ENCODE peak calls at places on chromosomes 2 and 18, in four cellular contexts. H is brain microvascular endothelial cell, A is prostate gland, Z is astrocyte. L is an unnamed sample.

GRCh38 chr2:201858781-201859180 is 52.4 kb downstream of the CDK15 start:
- DNase-seq in H (no peak), A (peak; percentile 5), Z (peak; percentile 90), L (no peak)

GRCh38 chr2:107992069-107992468 is 5.7 kb downstream of the SLC5A7 start:
- DNase-seq in Z (no peak), A (no peak), H (no peak), L (no peak)

GRCh38 chr2:120404941-120405768 is 59.2 kb downstream of the INHBB start:
- DNase-seq in Z (no peak), A (no peak), H (no peak), L (no peak)

GRCh38 chr2:12979066-12979465 is 262.3 kb downstream of the TRIB2 start:
- DNase-seq in A (no peak), Z (no peak), H (no peak), L (no peak)

GRCh38 chr2:47034973-47035609 is 119.5 kb upstream of the MCFD2 start:
- DNase-seq in A (no peak), Z (peak; percentile 79), H (no peak), L (peak; percentile 88)

GRCh38 chr2:1301056-1301455 is 112.2 kb upstream of the TPO start:
- DNase-seq in H (no peak), A (no peak), Z (no peak), L (no peak)

GRCh38 chr2:215680605-215681598 is 245.0 kb upstream of the FN1 start:
- DNase-seq in H (peak; percentile 95), A (no peak), Z (peak; percentile 100), L (no peak)

GRCh38 chr2:42095923-42096408 is 48.1 kb downstream of the PKDCC start:
- DNase-seq in Z (peak; percentile 36), H (peak; percentile 80), A (peak; percentile 83), L (peak; percentile 64)

GRCh38 chr2:197908940-197909339 is 104.5 kb downstream of the PLCL1 start:
- DNase-seq in Z (peak; percentile 72), H (no peak), A (no peak), L (no peak)

GRCh38 chr2:160680974-160681373 is 187.4 kb upstream of the RBMS1 start:
- DNase-seq in H (no peak), A (no peak), Z (no peak), L (no peak)

GRCh38 chr2:39216495-39217191 is 27.1 kb downstream of the CDKL4 start:
- DNase-seq in A (no peak), H (no peak), Z (no peak), L (no peak)

GRCh38 chr18:35695803-35696202 is 114.3 kb downstream of the GALNT1 start:
- DNase-seq in Z (no peak), A (peak; percentile 75), H (no peak), L (no peak)

GRCh38 chr18:31424383-31424988 is 23.1 kb upstream of the DSG3 start:
- DNase-seq in A (no peak), H (peak; percentile 48), Z (peak; percentile 37), L (peak; percentile 50)

GRCh38 chr2:204172074-204172600 is 235.6 kb downstream of the ICOS start:
- DNase-seq in H (no peak), A (no peak), Z (no peak), L (no peak)

GRCh38 chr18:63472380-63472779 is 4.4 kb upstream of the SERPINB5 start:
- DNase-seq in H (no peak), A (no peak), Z (no peak), L (no peak)
- H3K27ac ChIP-seq in H (no peak overlapping the region), A (no peak overlapping the region), Z (no peak overlapping the region), L (no peak overlapping the region)

DNA sequence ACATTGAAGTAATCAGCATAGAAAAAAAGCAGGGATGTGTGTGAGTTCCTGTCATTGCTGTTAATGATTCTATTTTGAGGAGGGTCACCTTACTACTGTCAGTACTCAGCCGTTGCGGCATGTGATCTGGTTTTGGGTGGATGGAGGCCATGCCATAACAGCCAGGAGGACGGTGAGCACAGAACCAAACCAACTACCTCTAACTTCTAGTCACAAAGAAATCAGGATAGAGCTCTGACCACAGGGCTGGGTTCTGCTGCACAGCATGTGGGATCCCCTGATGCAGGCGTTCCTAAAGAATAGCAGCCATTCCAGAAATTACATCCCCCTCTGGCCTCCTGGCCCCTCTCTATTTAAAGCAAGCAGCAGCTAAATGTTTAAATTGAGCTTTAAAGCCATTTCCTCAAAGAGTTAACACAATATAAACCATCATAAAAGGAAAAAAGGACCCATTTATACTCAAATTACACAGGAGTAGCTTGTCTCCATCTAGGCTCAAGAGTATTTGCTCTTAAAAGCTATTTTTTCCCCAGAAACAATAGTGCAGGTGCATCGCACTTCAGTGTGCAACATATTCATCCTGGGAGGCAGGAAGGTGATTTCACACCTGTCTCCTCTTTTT is 786.4 kb downstream of the RNF144A start:
- DNase-seq in A (no peak), Z (no peak), H (no peak), L (no peak)
- H3K27ac ChIP-seq in A (no peak overlapping the region), Z (no peak overlapping the region), H (no peak overlapping the region), L (no peak overlapping the region)

GRCh38 chr2:101740555-101740964 is 43.1 kb downstream of the MAP4K4 start:
- DNase-seq in Z (no peak), A (no peak), H (no peak), L (no peak)
- H3K27ac ChIP-seq in Z (no peak overlapping the region), A (no peak overlapping the region), H (no peak overlapping the region), L (no peak overlapping the region)

GRCh38 chr2:174180165-174180724 is 68.1 kb downstream of the OLA1 start:
- DNase-seq in H (no peak), A (no peak), Z (no peak), L (no peak)

GRCh38 chr2:174172802-174173355 is 75.5 kb downstream of the OLA1 start:
- DNase-seq in Z (no peak), A (no peak), H (no peak), L (no peak)

GRCh38 chr2:174180837-174181236 is 67.5 kb downstream of the OLA1 start:
- DNase-seq in Z (no peak), A (no peak), H (no peak), L (peak; percentile 9)

GRCh38 chr2:174174741-174175140 is 73.6 kb downstream of the OLA1 start:
- DNase-seq in A (no peak), H (no peak), Z (no peak), L (no peak)

GRCh38 chr2:174176898-174177297 is 71.4 kb downstream of the OLA1 start:
- DNase-seq in A (no peak), H (peak; percentile 13), Z (peak; percentile 88), L (no peak)
- H3K27ac ChIP-seq in A (no peak overlapping the region), H (no peak overlapping the region), Z (peak overlapping the region; percentile 48), L (no peak overlapping the region)

DNA sequence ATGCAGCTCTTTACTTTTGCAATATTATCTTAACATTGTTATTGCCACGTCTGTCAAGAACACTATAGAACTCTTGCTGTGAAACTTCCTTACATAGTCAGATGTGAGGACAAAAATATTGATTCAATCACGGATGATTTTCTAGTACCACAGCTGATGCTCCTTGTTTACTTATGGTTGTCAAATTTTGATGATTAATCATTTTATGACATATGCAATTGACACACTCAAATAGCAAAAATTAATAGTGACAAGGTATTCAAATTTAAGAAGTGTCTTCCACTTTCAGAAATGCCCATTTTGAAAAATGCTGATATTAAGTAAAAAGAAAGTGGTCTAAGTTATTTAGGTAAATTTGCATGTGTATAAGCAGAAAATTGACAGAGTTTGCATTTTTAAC is 284.0 kb downstream of the CCDC102B start:
- DNase-seq in Z (no peak), A (no peak), H (no peak), L (no peak)
- H3K27ac ChIP-seq in Z (no peak overlapping the region), A (no peak overlapping the region), H (no peak overlapping the region), L (no peak overlapping the region)

GRCh38 chr18:12592597-12593127 is 65.2 kb downstream of the SPIRE1 start:
- DNase-seq in A (no peak), Z (no peak), H (no peak), L (no peak)

GRCh38 chr18:12593861-12594260 is 64.0 kb downstream of the SPIRE1 start:
- DNase-seq in H (no peak), Z (peak; percentile 36), A (no peak), L (no peak)

GRCh38 chr18:12598181-12598921 is 59.6 kb downstream of the SPIRE1 start:
- DNase-seq in A (no peak), H (peak; percentile 33), Z (peak; percentile 43), L (peak; percentile 34)

GRCh38 chr18:12597775-12598174 is 60.1 kb downstream of the SPIRE1 start:
- DNase-seq in A (no peak), Z (peak; percentile 89), H (peak; percentile 85), L (peak; percentile 67)

DNA sequence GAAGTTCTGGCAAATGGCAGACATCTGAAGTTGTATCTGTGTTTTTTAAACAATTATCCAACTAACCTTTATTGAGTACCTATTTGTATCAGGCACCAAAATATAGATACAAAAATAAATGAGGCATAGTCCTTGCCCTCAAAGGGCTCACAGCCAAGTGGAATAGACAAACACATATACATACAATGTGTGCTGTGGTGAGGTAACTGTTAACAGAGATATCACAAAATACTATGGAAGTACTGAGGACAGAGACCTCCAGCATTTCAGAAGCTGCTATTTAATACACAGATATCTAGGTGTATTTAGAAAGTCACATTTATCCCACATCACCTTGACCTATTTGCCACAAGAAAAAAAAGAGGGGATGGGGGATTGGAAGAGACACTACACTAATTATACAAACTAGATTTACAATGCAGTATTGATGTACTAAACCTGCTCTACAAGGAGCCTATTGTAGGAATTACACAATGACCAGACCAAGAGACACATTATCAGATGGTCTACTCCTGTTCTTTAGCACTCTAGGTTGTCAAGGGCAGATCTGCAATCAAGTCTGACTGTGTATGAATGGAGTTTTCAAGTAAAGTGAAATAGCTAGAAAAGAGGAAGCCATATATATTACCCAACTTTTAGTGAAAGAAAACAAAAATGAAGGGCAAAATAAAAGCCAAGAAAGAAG is 62.2 kb downstream of the SPIRE1 start:
- DNase-seq in H (no peak), Z (no peak), A (no peak), L (no peak)
- H3K27ac ChIP-seq in H (no peak overlapping the region), Z (no peak overlapping the region), A (no peak overlapping the region), L (no peak overlapping the region)

DNA sequence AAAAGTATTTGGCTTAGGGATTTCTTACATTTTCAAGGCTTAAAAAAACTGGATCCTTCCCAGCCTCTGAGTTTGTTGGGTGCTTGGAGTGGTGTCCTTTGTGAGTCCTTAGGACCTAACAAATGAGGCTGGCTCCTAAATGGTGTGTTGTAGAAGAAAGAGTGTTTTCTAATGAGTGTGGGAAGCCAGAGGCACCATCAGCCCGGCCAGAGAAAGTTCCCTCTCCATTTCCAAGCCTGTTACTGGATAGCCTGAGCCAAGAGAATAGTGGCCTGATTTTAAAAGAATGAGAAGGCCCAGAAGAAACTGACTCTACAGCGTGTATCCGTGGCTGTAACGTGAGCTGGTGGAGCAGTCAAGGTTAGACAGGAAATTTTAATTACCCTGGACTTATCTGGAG is 4.4 kb downstream of the EFHD1 start:
- DNase-seq in A (no peak), H (no peak), Z (no peak), L (no peak)
- H3K27ac ChIP-seq in A (no peak overlapping the region), H (no peak overlapping the region), Z (no peak overlapping the region), L (no peak overlapping the region)

DNA sequence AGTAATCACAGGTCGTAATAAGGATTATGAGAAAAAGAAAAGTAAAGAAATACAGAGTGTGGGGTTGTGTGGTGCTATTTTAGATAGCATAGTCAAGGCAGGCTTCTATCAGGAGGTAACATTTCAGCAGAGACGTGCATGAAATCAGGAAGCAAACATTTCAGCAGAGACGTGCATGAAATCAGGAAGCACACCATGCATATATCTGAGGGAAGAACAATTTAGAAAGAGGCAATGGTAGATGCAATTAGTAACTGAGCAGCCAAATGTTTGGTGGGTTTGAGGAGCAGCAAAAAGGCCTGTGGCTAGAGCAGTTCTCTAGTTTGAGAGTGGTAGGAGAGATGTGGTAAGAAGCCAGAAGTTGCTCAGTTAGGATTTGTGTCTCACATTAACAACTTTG is 713.7 kb downstream of the ADCYAP1 start:
- DNase-seq in Z (no peak), A (no peak), H (no peak), L (no peak)
- H3K27ac ChIP-seq in Z (no peak overlapping the region), A (no peak overlapping the region), H (no peak overlapping the region), L (no peak overlapping the region)